ENCODE peak calls at places on chromosome 11, in nine cellular contexts. C is CD8-positive, alpha-beta T cell; J is fibroblast of lung; Y is effector memory CD4-positive, alpha-beta T cell; D is upper lobe of right lung; E is GM23338; P is lung; H is MM.1S; N is lower lobe of right lung. A is an unnamed sample.

GRCh38 chr11:60971520-60971919 is at the start of gene CD6:
- DNase-seq in D (no peak), Y (peak), J (no peak), C (peak), E (no peak), N (no peak), H (no peak), P (no peak), A (no peak)

GRCh38 chr11:107591098-107591445 is at the start of gene ELMOD1:
- DNase-seq in H (peak), P (no peak), C (no peak), N (peak), J (peak), D (peak), E (peak), Y (no peak), A (no peak)

GRCh38 chr11:2210366-2211112 is 38.9 kb upstream of the TH start:
- DNase-seq in E (no peak), N (peak), C (peak), P (no peak), H (no peak), D (peak), Y (no peak), J (no peak), A (no peak)

GRCh38 chr11:1330473-1330872 is 21.0 kb upstream of the TOLLIP start:
- DNase-seq in D (no peak), J (no peak), E (no peak), N (no peak), P (no peak), H (no peak), C (peak), Y (no peak), A (no peak)

GRCh38 chr11:44629732-44630345 is 64.4 kb downstream of the CD82 start:
- DNase-seq in H (no peak), P (no peak), J (no peak), D (no peak), C (no peak), Y (no peak), E (no peak), N (no peak), A (no peak)

GRCh38 chr11:75532200-75532972 is 6.6 kb upstream of the GDPD5 start:
- DNase-seq in E (peak), D (peak), J (peak), C (peak), Y (peak), N (peak), H (peak), P (peak), A (no peak)

GRCh38 chr11:74453373-74453975 is 13.9 kb downstream of the KCNE3 start:
- DNase-seq in E (peak), J (peak), N (peak), Y (no peak), D (peak), P (peak), H (peak), C (peak), A (peak)

GRCh38 chr11:28697920-28698827 is 590.0 kb downstream of the METTL15 start:
- DNase-seq in Y (no peak), D (peak), N (no peak), C (no peak), P (no peak), E (peak), H (peak), J (peak), A (no peak)

GRCh38 chr11:4480577-4481539 is 1.6 kb upstream of the OR52K1 start:
- DNase-seq in J (no peak), P (no peak), D (no peak), N (no peak), Y (no peak), C (no peak), H (no peak), E (no peak), A (peak)

GRCh38 chr11:4479676-4480075 is 2.8 kb upstream of the OR52K1 start:
- DNase-seq in E (no peak), P (no peak), C (no peak), Y (no peak), N (no peak), H (no peak), J (no peak), D (no peak), A (no peak)

GRCh38 chr11:4484310-4484709 is 1.9 kb downstream of the OR52K1 start:
- DNase-seq in C (no peak), E (no peak), P (no peak), D (no peak), N (no peak), H (no peak), J (no peak), Y (no peak), A (peak)

GRCh38 chr11:4482445-4482844 is at the start of gene OR52K1:
- DNase-seq in C (no peak), D (no peak), Y (no peak), H (no peak), E (no peak), N (peak), J (no peak), P (no peak), A (no peak)
- H3K27ac ChIP-seq in C (no peak), D (no peak), Y (no peak), H (no peak), E (no peak), N (no peak), J (no peak), P (no peak), A (no peak)

GRCh38 chr11:125062931-125063428 is at the start of gene SLC37A2:
- DNase-seq in C (peak), E (peak), N (peak), Y (peak), P (peak), D (peak), H (peak), J (peak), A (peak)

GRCh38 chr11:125062196-125062930 is 742 bp upstream of the SLC37A2 start:
- DNase-seq in P (no peak), Y (no peak), H (no peak), D (no peak), N (no peak), J (no peak), C (no peak), E (no peak), A (no peak)

GRCh38 chr11:125061237-125061636 is 1.9 kb upstream of the SLC37A2 start:
- DNase-seq in Y (no peak), H (no peak), C (no peak), D (no peak), P (no peak), J (no peak), E (no peak), N (no peak), A (no peak)

GRCh38 chr11:125064070-125064469 is 965 bp downstream of the SLC37A2 start:
- DNase-seq in H (no peak), D (no peak), E (no peak), J (no peak), N (no peak), Y (no peak), P (no peak), C (no peak), A (no peak)

GRCh38 chr11:125063429-125064043 is 431 bp downstream of the SLC37A2 start:
- DNase-seq in P (no peak), H (no peak), J (no peak), E (peak), C (peak), Y (no peak), D (no peak), N (peak), A (no peak)
- H3K27ac ChIP-seq in P (peak), H (peak), J (peak), E (no peak), C (no peak), Y (no peak), D (peak), N (peak), A (peak)

GRCh38 chr11:96294289-96294688 is 48.7 kb downstream of the MAML2 start:
- DNase-seq in D (no peak), P (no peak), E (no peak), C (no peak), Y (no peak), H (no peak), J (no peak), N (no peak), A (no peak)
- H3K27ac ChIP-seq in D (peak), P (no peak), E (no peak), C (no peak), Y (no peak), H (no peak), J (no peak), N (peak), A (no peak)

DNA sequence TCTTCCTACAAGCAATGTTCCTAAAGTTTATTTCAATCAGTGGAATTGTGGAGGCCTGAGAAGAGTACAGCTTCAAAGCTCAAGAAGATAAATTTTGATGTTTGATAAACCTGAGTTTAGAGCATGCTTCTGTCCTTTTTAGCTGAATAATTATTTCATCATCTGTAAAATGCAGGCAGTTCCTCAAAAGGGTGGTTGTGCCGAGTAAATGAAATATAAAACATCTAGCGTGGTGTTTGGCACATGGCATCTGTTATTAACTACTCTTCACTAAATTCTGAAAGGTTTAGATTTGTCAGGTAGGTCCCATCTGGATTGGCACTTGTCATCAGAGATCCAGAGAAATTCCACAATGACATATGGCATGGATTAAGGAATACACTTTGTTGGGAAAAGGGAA is 155.1 kb downstream of the DDX10 start:
- DNase-seq in Y (no peak), H (no peak), C (no peak), J (no peak), P (no peak), N (no peak), E (no peak), D (no peak), A (no peak)
- H3K27ac ChIP-seq in Y (no peak), H (no peak), C (no peak), J (no peak), P (no peak), N (no peak), E (no peak), D (no peak), A (no peak)

GRCh38 chr11:86244522-86245368 is at the start of gene EED:
- DNase-seq in N (peak), Y (peak), P (peak), H (peak), E (peak), J (peak), D (peak), C (peak), A (peak)

GRCh38 chr11:86245369-86246292 is 1.1 kb downstream of the EED start:
- DNase-seq in Y (peak), H (no peak), P (no peak), N (no peak), D (no peak), C (no peak), E (peak), J (peak), A (peak)

GRCh38 chr11:86247608-86248007 is 3.1 kb downstream of the EED start:
- DNase-seq in H (no peak), Y (no peak), N (no peak), C (no peak), E (no peak), P (no peak), J (no peak), D (no peak), A (no peak)

GRCh38 chr11:86244063-86244521 is 461 bp upstream of the EED start:
- DNase-seq in Y (peak), J (no peak), C (peak), P (peak), E (peak), N (peak), D (peak), H (peak), A (peak)

DNA sequence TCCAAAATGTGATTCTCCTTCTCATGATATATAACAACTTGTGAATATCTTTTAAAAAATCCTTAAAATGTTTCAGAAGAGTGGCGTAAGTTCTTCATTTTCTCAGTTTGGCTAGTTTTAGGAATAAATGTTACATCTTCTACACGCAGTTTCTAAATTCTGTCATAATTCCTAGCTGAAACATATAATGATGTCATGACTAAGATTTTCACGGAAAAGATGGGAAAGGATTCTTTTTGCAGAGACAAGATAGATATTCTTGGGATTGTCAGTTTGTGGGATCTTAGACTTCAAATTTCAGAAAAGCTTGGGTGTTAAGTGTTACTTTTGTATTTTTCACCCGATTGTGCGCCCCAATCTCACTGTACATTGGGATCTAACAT is 1.7 kb downstream of the EED start:
- DNase-seq in C (no peak), N (no peak), Y (no peak), E (no peak), P (no peak), H (no peak), J (peak), D (no peak), A (peak)
- H3K27ac ChIP-seq in C (no peak), N (no peak), Y (peak), E (no peak), P (no peak), H (no peak), J (no peak), D (peak), A (peak)

A was measured in foreskin keratinocyte.